ENCODE peak calls at places on chromosome 22, in four cellular contexts. One of them, this sample, is unnamed. For H3K4me1 and H3K36me3, the result is how much of the 10 kb centered on the place peaks cover.

GRCh38 chr22:20186183-20186870 is 35.5 kb upstream of the CCDC188 start:
- DNase-seq in pancreas: no peak
- DNase-seq in HCT116: no peak
- DNase-seq in psoas muscle: no peak
- DNase-seq in this sample: no peak

GRCh38 chr22:33853200-33854097 is 66.8 kb downstream of the LARGE1 start:
- DNase-seq in pancreas: peak
- DNase-seq in HCT116: no peak
- DNase-seq in psoas muscle: peak
- DNase-seq in this sample: peak

GRCh38 chr22:30188911-30189310 is 57.6 kb downstream of the LIF start:
- DNase-seq in pancreas: no peak
- DNase-seq in HCT116: no peak
- DNase-seq in psoas muscle: no peak
- DNase-seq in this sample: no peak

GRCh38 chr22:27636716-27637503 is 164.6 kb downstream of the MN1 start:
- DNase-seq in pancreas: no peak
- DNase-seq in HCT116: no peak
- DNase-seq in psoas muscle: peak
- DNase-seq in this sample: no peak

GRCh38 chr22:28435960-28436359 is 243.7 kb downstream of the TTC28 start:
- DNase-seq in pancreas: no peak
- DNase-seq in HCT116: no peak
- DNase-seq in psoas muscle: no peak
- DNase-seq in this sample: no peak

GRCh38 chr22:26994801-26995200 is 337.4 kb downstream of the MIAT start:
- DNase-seq in pancreas: no peak
- DNase-seq in HCT116: no peak
- DNase-seq in psoas muscle: no peak
- DNase-seq in this sample: no peak

GRCh38 chr22:28570697-28571373 is 108.8 kb downstream of the TTC28 start:
- DNase-seq in pancreas: no peak
- DNase-seq in HCT116: no peak
- DNase-seq in psoas muscle: no peak
- DNase-seq in this sample: no peak

GRCh38 chr22:33871935-33872334 is 48.3 kb downstream of the LARGE1 start:
- DNase-seq in pancreas: no peak
- DNase-seq in HCT116: no peak
- DNase-seq in psoas muscle: no peak
- DNase-seq in this sample: peak

GRCh38 chr22:21760640-21761039 is 25.0 kb upstream of the YPEL1 start:
- DNase-seq in pancreas: no peak
- DNase-seq in HCT116: no peak
- DNase-seq in psoas muscle: no peak
- DNase-seq in this sample: no peak

GRCh38 chr22:39478461-39478860 is 21.6 kb downstream of the MGAT3 start:
- DNase-seq in pancreas: peak
- DNase-seq in HCT116: no peak
- DNase-seq in psoas muscle: no peak
- DNase-seq in this sample: no peak

GRCh38 chr22:17258015-17258827 is 39.0 kb upstream of the ADA2 start:
- DNase-seq in pancreas: peak
- DNase-seq in HCT116: no peak
- DNase-seq in psoas muscle: peak
- DNase-seq in this sample: no peak

GRCh38 chr22:50260801-50261614 is 475 bp downstream of the MAPK12 start:
- DNase-seq in pancreas: no peak
- DNase-seq in HCT116: no peak
- DNase-seq in psoas muscle: no peak
- DNase-seq in this sample: no peak

GRCh38 chr22:28600546-28601143 is 79.0 kb downstream of the TTC28 start:
- DNase-seq in pancreas: no peak
- DNase-seq in HCT116: peak
- DNase-seq in psoas muscle: no peak
- DNase-seq in this sample: no peak

GRCh38 chr22:49934891-49935557 is 16.6 kb downstream of the CRELD2 start:
- DNase-seq in pancreas: peak
- DNase-seq in HCT116: no peak
- DNase-seq in psoas muscle: peak
- DNase-seq in this sample: no peak

GRCh38 chr22:26385164-26385563 is 43.9 kb upstream of the ASPHD2 start:
- DNase-seq in pancreas: no peak
- DNase-seq in HCT116: no peak
- DNase-seq in psoas muscle: no peak
- DNase-seq in this sample: no peak

GRCh38 chr22:20112623-20113511 is 3.0 kb upstream of the RANBP1 start:
- DNase-seq in pancreas: no peak
- DNase-seq in HCT116: no peak
- DNase-seq in psoas muscle: peak
- DNase-seq in this sample: no peak

GRCh38 chr22:38452373-38453064 is 2.5 kb downstream of the KCNJ4 start:
- DNase-seq in pancreas: no peak
- DNase-seq in HCT116: no peak
- DNase-seq in psoas muscle: no peak
- DNase-seq in this sample: no peak

GRCh38 chr22:29269230-29269604 is 1.1 kb downstream of the EWSR1 start:
- DNase-seq in pancreas: no peak
- DNase-seq in HCT116: no peak
- DNase-seq in psoas muscle: no peak
- DNase-seq in this sample: no peak

GRCh38 chr22:41343300-41343699 is 38.4 kb upstream of the TEF start:
- DNase-seq in pancreas: no peak
- DNase-seq in HCT116: no peak
- DNase-seq in psoas muscle: no peak
- DNase-seq in this sample: no peak

GRCh38 chr22:20101638-20102037 is 14.3 kb upstream of the RANBP1 start:
- DNase-seq in pancreas: no peak
- DNase-seq in HCT116: no peak
- DNase-seq in psoas muscle: no peak
- DNase-seq in this sample: no peak

GRCh38 chr22:33640900-33641299 is 279.4 kb downstream of the LARGE1 start:
- DNase-seq in pancreas: no peak
- DNase-seq in HCT116: no peak
- DNase-seq in psoas muscle: no peak
- DNase-seq in this sample: no peak

GRCh38 chr22:19063581-19064353 is 58.4 kb downstream of the DGCR2 start:
- DNase-seq in pancreas: no peak
- DNase-seq in HCT116: no peak
- DNase-seq in psoas muscle: no peak
- DNase-seq in this sample: no peak

GRCh38 chr22:29167032-29167911 is 38.4 kb upstream of the EMID1 start:
- DNase-seq in pancreas: no peak
- DNase-seq in HCT116: no peak
- DNase-seq in psoas muscle: no peak
- DNase-seq in this sample: no peak

GRCh38 chr22:34966980-34967379 is 99.0 kb upstream of the ISX start:
- DNase-seq in pancreas: no peak
- DNase-seq in HCT116: no peak
- DNase-seq in psoas muscle: no peak
- DNase-seq in this sample: peak

GRCh38 chr22:17540481-17540880 is 22.8 kb upstream of the SLC25A18 start:
- DNase-seq in pancreas: no peak
- DNase-seq in HCT116: no peak
- DNase-seq in psoas muscle: no peak
- DNase-seq in this sample: no peak

GRCh38 chr22:21683401-21683811 is 17.6 kb downstream of the PPIL2 start:
- DNase-seq in pancreas: peak
- DNase-seq in HCT116: no peak
- DNase-seq in psoas muscle: no peak
- DNase-seq in this sample: no peak

GRCh38 chr22:32620992-32621391 is 146.4 kb downstream of the FBXO7 start:
- DNase-seq in pancreas: no peak
- DNase-seq in HCT116: no peak
- DNase-seq in psoas muscle: no peak
- DNase-seq in this sample: no peak

GRCh38 chr22:20979243-20979809 is 2.8 kb upstream of the LZTR1 start:
- DNase-seq in pancreas: peak
- DNase-seq in HCT116: no peak
- DNase-seq in psoas muscle: peak
- DNase-seq in this sample: no peak

GRCh38 chr22:27654536-27655445 is 146.8 kb downstream of the MN1 start:
- DNase-seq in pancreas: no peak
- DNase-seq in HCT116: no peak
- DNase-seq in psoas muscle: no peak
- DNase-seq in this sample: no peak

GRCh38 chr22:29394931-29395581 is 6.7 kb upstream of the AP1B1 start:
- DNase-seq in pancreas: peak
- DNase-seq in HCT116: peak
- DNase-seq in psoas muscle: peak
- DNase-seq in this sample: peak

GRCh38 chr22:18095101-18095805 is 15.4 kb upstream of the TUBA8 start:
- DNase-seq in pancreas: no peak
- DNase-seq in HCT116: no peak
- DNase-seq in psoas muscle: no peak
- DNase-seq in this sample: no peak

GRCh38 chr22:20108757-20109230 is 7.1 kb upstream of the RANBP1 start:
- DNase-seq in pancreas: no peak
- DNase-seq in HCT116: no peak
- DNase-seq in psoas muscle: peak
- DNase-seq in this sample: no peak

GRCh38 chr22:39433476-39434242 is 23.2 kb upstream of the MGAT3 start:
- DNase-seq in pancreas: no peak
- DNase-seq in HCT116: no peak
- DNase-seq in psoas muscle: peak
- DNase-seq in this sample: no peak

GRCh38 chr22:20783844-20784723 is 10.2 kb downstream of the SERPIND1 start:
- DNase-seq in pancreas: no peak
- DNase-seq in HCT116: peak
- DNase-seq in psoas muscle: no peak
- DNase-seq in this sample: no peak

GRCh38 chr22:40196628-40197027 is 18.9 kb downstream of the TNRC6B start:
- DNase-seq in pancreas: no peak
- DNase-seq in HCT116: no peak
- DNase-seq in psoas muscle: no peak
- DNase-seq in this sample: peak

GRCh38 chr22:50260434-50260800 is 1.1 kb downstream of the MAPK12 start:
- DNase-seq in pancreas: no peak
- DNase-seq in HCT116: no peak
- DNase-seq in psoas muscle: no peak
- DNase-seq in this sample: no peak

GRCh38 chr22:36409067-36409466 is 21.3 kb upstream of the MYH9 start:
- DNase-seq in pancreas: no peak
- DNase-seq in HCT116: no peak
- DNase-seq in psoas muscle: no peak
- DNase-seq in this sample: no peak
- H3K4me1 ChIP-seq in pancreas: under half
- H3K4me1 ChIP-seq in HCT116: under half
- H3K4me1 ChIP-seq in psoas muscle: under half
- H3K4me1 ChIP-seq in this sample: under half

GRCh38 chr22:25353516-25354445 is 134.3 kb downstream of the CRYBB2 start:
- DNase-seq in pancreas: no peak
- DNase-seq in HCT116: no peak
- DNase-seq in psoas muscle: no peak
- DNase-seq in this sample: peak
- H3K36me3 ChIP-seq in pancreas: under half
- H3K36me3 ChIP-seq in HCT116: under half
- H3K36me3 ChIP-seq in psoas muscle: half or more
- H3K36me3 ChIP-seq in this sample: half or more

GRCh38 chr22:22993184-22993583 is 77.1 kb upstream of the GNAZ start:
- DNase-seq in pancreas: no peak
- DNase-seq in HCT116: no peak
- DNase-seq in psoas muscle: no peak
- DNase-seq in this sample: no peak

GRCh38 chr22:22996511-22997261 is 73.6 kb upstream of the GNAZ start:
- DNase-seq in pancreas: no peak
- DNase-seq in HCT116: no peak
- DNase-seq in psoas muscle: no peak
- DNase-seq in this sample: no peak

GRCh38 chr22:22992474-22992873 is 77.8 kb upstream of the GNAZ start:
- DNase-seq in pancreas: no peak
- DNase-seq in HCT116: no peak
- DNase-seq in psoas muscle: no peak
- DNase-seq in this sample: no peak

GRCh38 chr22:22997262-22997898 is 72.9 kb upstream of the GNAZ start:
- DNase-seq in pancreas: no peak
- DNase-seq in HCT116: no peak
- DNase-seq in psoas muscle: no peak
- DNase-seq in this sample: no peak

GRCh38 chr22:22995166-22995565 is 75.2 kb upstream of the GNAZ start:
- DNase-seq in pancreas: no peak
- DNase-seq in HCT116: no peak
- DNase-seq in psoas muscle: no peak
- DNase-seq in this sample: no peak
- H3K27ac ChIP-seq in pancreas: no peak
- H3K27ac ChIP-seq in HCT116: no peak
- H3K27ac ChIP-seq in psoas muscle: no peak
- H3K27ac ChIP-seq in this sample: no peak

GRCh38 chr22:36871669-36872081 is 10.9 kb downstream of the NCF4 start:
- DNase-seq in pancreas: no peak
- DNase-seq in HCT116: peak
- DNase-seq in psoas muscle: no peak
- DNase-seq in this sample: no peak

GRCh38 chr22:36873614-36874308 is 13.0 kb downstream of the NCF4 start:
- DNase-seq in pancreas: peak
- DNase-seq in HCT116: peak
- DNase-seq in psoas muscle: peak
- DNase-seq in this sample: peak

GRCh38 chr22:36870250-36870649 is 9.4 kb downstream of the NCF4 start:
- DNase-seq in pancreas: no peak
- DNase-seq in HCT116: peak
- DNase-seq in psoas muscle: no peak
- DNase-seq in this sample: no peak

GRCh38 chr22:36872866-36873498 is 12.2 kb downstream of the NCF4 start:
- DNase-seq in pancreas: no peak
- DNase-seq in HCT116: no peak
- DNase-seq in psoas muscle: no peak
- DNase-seq in this sample: no peak

DNA sequence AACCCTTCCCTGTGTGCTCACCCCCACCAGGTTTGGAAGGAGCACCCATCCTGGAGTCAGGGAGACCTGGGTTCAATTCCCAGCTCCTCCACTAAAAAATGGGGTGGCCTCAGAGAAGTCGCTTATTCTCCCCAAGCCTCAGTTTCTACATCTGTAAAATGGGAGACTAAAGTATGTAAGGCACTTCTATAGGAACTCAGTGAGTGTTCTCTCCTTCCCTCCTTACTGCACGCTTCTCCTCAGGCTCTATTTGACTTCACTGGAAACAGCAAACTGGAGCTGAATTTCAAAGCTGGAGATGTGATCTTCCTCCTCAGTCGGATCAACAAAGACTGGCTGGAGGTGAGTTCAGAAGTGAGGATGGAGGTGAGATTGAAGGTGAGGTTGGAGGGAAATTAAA is 11.3 kb downstream of the NCF4 start:
- DNase-seq in pancreas: no peak
- DNase-seq in HCT116: no peak
- DNase-seq in psoas muscle: no peak
- DNase-seq in this sample: no peak
- H3K4me1 ChIP-seq in pancreas: under half
- H3K4me1 ChIP-seq in HCT116: half or more
- H3K4me1 ChIP-seq in psoas muscle: under half
- H3K4me1 ChIP-seq in this sample: under half

This sample was measured in SJSA1.